ENCODE peak calls at places on chromosomes 7 and 10, in seven cellular contexts. One of them, this sample, is unnamed. For H3K36me3, the result is how much of the 10 kb centered on the place peaks cover.

GRCh38 chr10:112880633-112881530 is 69.2 kb upstream of the TCF7L2 start:
- DNase-seq in psoas muscle: no peak
- DNase-seq in CD8-positive, alpha-beta T cell: no peak
- DNase-seq in lower lobe of right lung: no peak
- DNase-seq in brain microvascular endothelial cell: no peak
- DNase-seq in lung: no peak
- DNase-seq in tibial nerve: no peak
- DNase-seq in this sample: no peak

GRCh38 chr7:123460616-123461015 is 73.8 kb downstream of the IQUB start:
- DNase-seq in psoas muscle: no peak
- DNase-seq in CD8-positive, alpha-beta T cell: no peak
- DNase-seq in lower lobe of right lung: no peak
- DNase-seq in brain microvascular endothelial cell: peak
- DNase-seq in lung: no peak
- DNase-seq in tibial nerve: no peak
- DNase-seq in this sample: no peak

GRCh38 chr10:35416628-35417625 is 80.6 kb downstream of the CCNY start:
- DNase-seq in psoas muscle: no peak
- DNase-seq in CD8-positive, alpha-beta T cell: no peak
- DNase-seq in lower lobe of right lung: no peak
- DNase-seq in brain microvascular endothelial cell: no peak
- DNase-seq in lung: no peak
- DNase-seq in tibial nerve: no peak
- DNase-seq in this sample: no peak

GRCh38 chr7:117008849-117009531 is 55.7 kb downstream of the ST7 start:
- DNase-seq in psoas muscle: no peak
- DNase-seq in CD8-positive, alpha-beta T cell: no peak
- DNase-seq in lower lobe of right lung: no peak
- DNase-seq in brain microvascular endothelial cell: peak
- DNase-seq in lung: no peak
- DNase-seq in tibial nerve: no peak
- DNase-seq in this sample: peak

GRCh38 chr7:12647364-12648219 is 39.8 kb upstream of the ARL4A start:
- DNase-seq in psoas muscle: no peak
- DNase-seq in CD8-positive, alpha-beta T cell: no peak
- DNase-seq in lower lobe of right lung: no peak
- DNase-seq in brain microvascular endothelial cell: peak
- DNase-seq in lung: no peak
- DNase-seq in tibial nerve: no peak
- DNase-seq in this sample: no peak

GRCh38 chr7:7114575-7115291 is 67.6 kb upstream of the C1GALT1 start:
- DNase-seq in psoas muscle: no peak
- DNase-seq in CD8-positive, alpha-beta T cell: no peak
- DNase-seq in lower lobe of right lung: no peak
- DNase-seq in brain microvascular endothelial cell: no peak
- DNase-seq in lung: no peak
- DNase-seq in tibial nerve: no peak
- DNase-seq in this sample: no peak

GRCh38 chr7:98312201-98312600 is 30.7 kb downstream of the BRI3 start:
- DNase-seq in psoas muscle: no peak
- DNase-seq in CD8-positive, alpha-beta T cell: no peak
- DNase-seq in lower lobe of right lung: no peak
- DNase-seq in brain microvascular endothelial cell: no peak
- DNase-seq in lung: no peak
- DNase-seq in tibial nerve: no peak
- DNase-seq in this sample: no peak

GRCh38 chr10:93386496-93387369 is 95.4 kb downstream of the MYOF start:
- DNase-seq in psoas muscle: peak
- DNase-seq in CD8-positive, alpha-beta T cell: no peak
- DNase-seq in lower lobe of right lung: peak
- DNase-seq in brain microvascular endothelial cell: peak
- DNase-seq in lung: no peak
- DNase-seq in tibial nerve: no peak
- DNase-seq in this sample: no peak

GRCh38 chr7:68969571-68969970 is 628.7 kb upstream of the AUTS2 start:
- DNase-seq in psoas muscle: no peak
- DNase-seq in CD8-positive, alpha-beta T cell: no peak
- DNase-seq in lower lobe of right lung: no peak
- DNase-seq in brain microvascular endothelial cell: no peak
- DNase-seq in lung: no peak
- DNase-seq in tibial nerve: no peak
- DNase-seq in this sample: no peak

GRCh38 chr10:110617455-110618162 is 26.5 kb upstream of the RBM20 start:
- DNase-seq in psoas muscle: no peak
- DNase-seq in CD8-positive, alpha-beta T cell: no peak
- DNase-seq in lower lobe of right lung: no peak
- DNase-seq in brain microvascular endothelial cell: no peak
- DNase-seq in lung: no peak
- DNase-seq in tibial nerve: no peak
- DNase-seq in this sample: peak

GRCh38 chr7:155456772-155457543 is 971 bp upstream of the EN2 start:
- DNase-seq in psoas muscle: peak
- DNase-seq in CD8-positive, alpha-beta T cell: no peak
- DNase-seq in lower lobe of right lung: no peak
- DNase-seq in brain microvascular endothelial cell: peak
- DNase-seq in lung: peak
- DNase-seq in tibial nerve: peak
- DNase-seq in this sample: no peak

GRCh38 chr10:100872034-100872791 is 40.5 kb upstream of the SLF2 start:
- DNase-seq in psoas muscle: no peak
- DNase-seq in CD8-positive, alpha-beta T cell: peak
- DNase-seq in lower lobe of right lung: no peak
- DNase-seq in brain microvascular endothelial cell: peak
- DNase-seq in lung: no peak
- DNase-seq in tibial nerve: no peak
- DNase-seq in this sample: peak

GRCh38 chr7:158843775-158844174 is 12.6 kb upstream of the DYNC2I1 start:
- DNase-seq in psoas muscle: no peak
- DNase-seq in CD8-positive, alpha-beta T cell: no peak
- DNase-seq in lower lobe of right lung: no peak
- DNase-seq in brain microvascular endothelial cell: no peak
- DNase-seq in lung: no peak
- DNase-seq in tibial nerve: no peak
- DNase-seq in this sample: no peak
- H3K4me3 ChIP-seq in psoas muscle: no peak
- H3K4me3 ChIP-seq in CD8-positive, alpha-beta T cell: no peak
- H3K4me3 ChIP-seq in lower lobe of right lung: no peak
- H3K4me3 ChIP-seq in brain microvascular endothelial cell: no peak
- H3K4me3 ChIP-seq in lung: no peak
- H3K4me3 ChIP-seq in tibial nerve: no peak
- H3K4me3 ChIP-seq in this sample: no peak

DNA sequence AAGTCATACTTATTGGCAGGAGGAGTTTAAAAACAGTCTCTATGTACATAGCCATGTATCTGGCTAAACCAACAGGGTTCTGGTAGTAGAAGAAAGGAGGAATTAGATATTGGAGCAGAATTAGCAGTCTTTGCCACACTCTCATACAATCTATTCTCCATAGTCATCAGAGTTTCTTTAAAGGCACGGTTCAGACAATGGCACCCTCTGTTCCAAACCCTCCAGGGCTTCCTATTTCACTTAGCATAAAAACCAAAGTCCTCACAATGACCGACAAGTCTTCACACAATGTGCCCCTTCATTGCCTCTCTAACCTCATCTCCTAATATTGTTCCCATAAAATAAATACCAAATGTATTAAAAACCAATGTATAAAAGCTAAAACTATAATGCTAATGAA is 12.7 kb downstream of the ZNF438 start:
- DNase-seq in psoas muscle: no peak
- DNase-seq in CD8-positive, alpha-beta T cell: no peak
- DNase-seq in lower lobe of right lung: no peak
- DNase-seq in brain microvascular endothelial cell: no peak
- DNase-seq in lung: no peak
- DNase-seq in tibial nerve: no peak
- DNase-seq in this sample: no peak
- H3K27ac ChIP-seq in psoas muscle: peak
- H3K27ac ChIP-seq in CD8-positive, alpha-beta T cell: no peak
- H3K27ac ChIP-seq in lower lobe of right lung: no peak
- H3K27ac ChIP-seq in brain microvascular endothelial cell: no peak
- H3K27ac ChIP-seq in lung: peak
- H3K27ac ChIP-seq in tibial nerve: no peak
- H3K27ac ChIP-seq in this sample: no peak

GRCh38 chr10:5591336-5591824 is 66.6 kb downstream of the CALML3 start:
- DNase-seq in psoas muscle: no peak
- DNase-seq in CD8-positive, alpha-beta T cell: no peak
- DNase-seq in lower lobe of right lung: peak
- DNase-seq in brain microvascular endothelial cell: no peak
- DNase-seq in lung: no peak
- DNase-seq in tibial nerve: no peak
- DNase-seq in this sample: no peak
- H3K36me3 ChIP-seq in psoas muscle: under half
- H3K36me3 ChIP-seq in CD8-positive, alpha-beta T cell: under half
- H3K36me3 ChIP-seq in lower lobe of right lung: under half
- H3K36me3 ChIP-seq in brain microvascular endothelial cell: under half
- H3K36me3 ChIP-seq in lung: under half
- H3K36me3 ChIP-seq in tibial nerve: under half
- H3K36me3 ChIP-seq in this sample: under half

GRCh38 chr7:107999814-108000560 is 3.0 kb downstream of the LAMB1 start:
- DNase-seq in psoas muscle: no peak
- DNase-seq in CD8-positive, alpha-beta T cell: no peak
- DNase-seq in lower lobe of right lung: no peak
- DNase-seq in brain microvascular endothelial cell: no peak
- DNase-seq in lung: no peak
- DNase-seq in tibial nerve: no peak
- DNase-seq in this sample: no peak
- H3K4me3 ChIP-seq in psoas muscle: no peak
- H3K4me3 ChIP-seq in CD8-positive, alpha-beta T cell: no peak
- H3K4me3 ChIP-seq in lower lobe of right lung: peak
- H3K4me3 ChIP-seq in brain microvascular endothelial cell: peak
- H3K4me3 ChIP-seq in lung: no peak
- H3K4me3 ChIP-seq in tibial nerve: no peak
- H3K4me3 ChIP-seq in this sample: no peak

GRCh38 chr10:80104066-80104926 is 25.8 kb downstream of the TMEM254 start:
- DNase-seq in psoas muscle: peak
- DNase-seq in CD8-positive, alpha-beta T cell: no peak
- DNase-seq in lower lobe of right lung: no peak
- DNase-seq in brain microvascular endothelial cell: peak
- DNase-seq in lung: no peak
- DNase-seq in tibial nerve: no peak
- DNase-seq in this sample: peak
- H3K27ac ChIP-seq in psoas muscle: peak
- H3K27ac ChIP-seq in CD8-positive, alpha-beta T cell: no peak
- H3K27ac ChIP-seq in lower lobe of right lung: peak
- H3K27ac ChIP-seq in brain microvascular endothelial cell: peak
- H3K27ac ChIP-seq in lung: peak
- H3K27ac ChIP-seq in tibial nerve: no peak
- H3K27ac ChIP-seq in this sample: no peak

This sample was measured in naive thymus-derived CD4-positive, alpha-beta T cell.